ENCODE peak calls at places on chromosomes 13 and 19, in nine cellular contexts. S is endothelial cell, F is lower leg skin, H is fibroblast of lung, Z is pancreas, G is heart left ventricle, I is cardiac fibroblast, P is Calu3, Q is ovary. D is an unnamed sample.

GRCh38 chr19:14440049-14440448 is 6.9 kb downstream of the PKN1 start:
- DNase-seq in S (peak; percentile 42), F (peak; percentile 54), H (no peak), Z (peak; percentile 61), G (peak; percentile 75), I (peak; percentile 10), P (no peak), Q (no peak), D (no peak)

GRCh38 chr19:16860118-16860517 is 28.7 kb upstream of the F2RL3 start:
- DNase-seq in S (no peak), F (no peak), H (no peak), Z (no peak), G (no peak), I (no peak), P (no peak), Q (no peak), D (no peak)

GRCh38 chr19:19997656-19998268 is 41.5 kb downstream of the ZNF682 start:
- DNase-seq in S (peak; percentile 50), F (no peak), H (no peak), Z (peak; percentile 29), G (peak; percentile 11), I (peak; percentile 6), P (no peak), Q (no peak), D (no peak)

GRCh38 chr13:41496420-41497234 is 39.3 kb downstream of the RGCC start:
- DNase-seq in S (no peak), F (no peak), H (peak; percentile 79), Z (no peak), G (no peak), I (peak; percentile 55), P (no peak), Q (no peak), D (no peak)

GRCh38 chr19:45391346-45391745 is 13.5 kb downstream of the PPP1R13L start:
- DNase-seq in S (no peak), F (no peak), H (no peak), Z (no peak), G (no peak), I (peak; percentile 32), P (no peak), Q (no peak), D (no peak)

GRCh38 chr19:6241680-6242079 is 38.1 kb downstream of the MLLT1 start:
- DNase-seq in S (no peak), F (no peak), H (no peak), Z (no peak), G (no peak), I (no peak), P (no peak), Q (peak; percentile 39), D (peak; percentile 68)

GRCh38 chr19:29467824-29468401 is 57.9 kb upstream of the VSTM2B start:
- DNase-seq in S (no peak), F (no peak), H (no peak), Z (no peak), G (no peak), I (peak; percentile 28), P (peak; percentile 40), Q (no peak), D (no peak)

GRCh38 chr19:1235625-1236538 is 1.9 kb downstream of the CBARP start:
- DNase-seq in S (no peak), F (no peak), H (peak; percentile 68), Z (no peak), G (no peak), I (peak; percentile 23), P (no peak), Q (no peak), D (no peak)

GRCh38 chr19:5719274-5719960 is 529 bp downstream of the LONP1 start:
- DNase-seq in S (no peak), F (peak; percentile 34), H (peak; percentile 19), Z (no peak), G (no peak), I (peak; percentile 26), P (no peak), Q (no peak), D (no peak)

GRCh38 chr13:113758651-113759524 is at the start of gene TMEM255B:
- DNase-seq in S (peak; percentile 91), F (peak; percentile 82), H (peak; percentile 66), Z (peak; percentile 88), G (peak; percentile 88), I (peak; percentile 66), P (peak; percentile 39), Q (peak; percentile 94), D (peak; percentile 82)

GRCh38 chr19:36051637-36052036 is 2.4 kb downstream of the THAP8 start:
- DNase-seq in S (no peak), F (no peak), H (no peak), Z (no peak), G (no peak), I (no peak), P (no peak), Q (no peak), D (no peak)

GRCh38 chr19:36051236-36051635 is 2.8 kb downstream of the THAP8 start:
- DNase-seq in S (peak; percentile 27), F (no peak), H (peak; percentile 14), Z (no peak), G (no peak), I (no peak), P (peak; percentile 40), Q (no peak), D (no peak)

GRCh38 chr19:36058481-36059179 is 3.9 kb downstream of the WDR62 start:
- DNase-seq in S (no peak), F (no peak), H (no peak), Z (no peak), G (no peak), I (no peak), P (no peak), Q (no peak), D (no peak)

GRCh38 chr19:36054733-36055686 is at the start of gene WDR62:
- DNase-seq in S (peak; percentile 94), F (peak; percentile 90), H (peak; percentile 87), Z (peak; percentile 92), G (peak; percentile 93), I (no peak), P (peak; percentile 98), Q (peak; percentile 96), D (peak; percentile 95)

DNA sequence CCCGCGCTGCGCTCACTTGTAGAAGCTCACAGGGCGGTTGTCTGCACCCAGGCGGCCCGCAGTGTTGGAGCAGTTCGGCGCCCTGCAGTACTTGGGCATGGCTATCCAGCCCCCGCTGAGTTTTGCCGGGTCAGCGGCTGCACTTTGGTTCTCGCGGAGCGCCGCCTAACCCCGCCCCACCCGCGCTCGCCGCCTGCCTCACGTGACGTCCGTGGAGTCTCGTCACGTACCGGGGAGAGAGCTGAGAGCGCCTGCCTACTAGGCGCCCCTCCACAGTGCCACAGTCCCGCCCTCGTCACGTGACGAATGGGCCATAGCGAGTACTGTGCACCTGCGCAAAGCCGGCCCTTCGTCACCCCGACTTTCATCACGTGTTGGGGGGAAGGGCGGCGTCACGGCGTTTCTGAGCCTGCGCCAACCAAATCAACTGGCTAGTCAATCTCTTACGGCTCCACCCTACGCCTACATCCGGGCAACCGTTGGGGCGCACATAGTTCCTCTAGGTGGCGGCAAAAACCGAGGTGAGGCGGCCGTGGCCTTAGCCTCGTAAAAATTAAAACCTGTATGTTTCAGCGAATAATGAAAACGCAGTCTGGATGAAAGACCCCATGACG is at the start of gene THAP8:
- DNase-seq in S (peak; percentile 97), F (peak; percentile 100), H (peak; percentile 98), Z (peak; percentile 99), G (peak; percentile 100), I (peak; percentile 99), P (peak; percentile 99), Q (peak; percentile 100), D (peak; percentile 99)
- TF ChIP-seq CTCF in S (no peak), F (peak; percentile 56), H (peak; percentile 35), Z (no peak), G (peak; percentile 57), I (peak; percentile 57), P (peak; percentile 36), Q (peak; percentile 19), D (peak; percentile 68)

GRCh38 chr19:49019242-49019932 is 2.5 kb upstream of the LHB start:
- DNase-seq in S (peak; percentile 71), F (peak; percentile 62), H (no peak), Z (peak; percentile 92), G (peak; percentile 33), I (peak; percentile 45), P (peak; percentile 88), Q (peak; percentile 75), D (no peak)
- TF ChIP-seq CTCF in S (no peak), F (no peak), H (no peak), Z (no peak), G (no peak), I (no peak), P (peak; percentile 24), Q (no peak), D (peak; percentile 61)

GRCh38 chr13:95099541-95099940 is 201.7 kb downstream of the ABCC4 start:
- DNase-seq in S (no peak), F (no peak), H (peak; percentile 81), Z (no peak), G (no peak), I (peak; percentile 93), P (no peak), Q (no peak), D (no peak)
- TF ChIP-seq CTCF in S (no peak), F (no peak), H (no peak), Z (no peak), G (no peak), I (no peak), P (no peak), Q (no peak), D (no peak)

DNA sequence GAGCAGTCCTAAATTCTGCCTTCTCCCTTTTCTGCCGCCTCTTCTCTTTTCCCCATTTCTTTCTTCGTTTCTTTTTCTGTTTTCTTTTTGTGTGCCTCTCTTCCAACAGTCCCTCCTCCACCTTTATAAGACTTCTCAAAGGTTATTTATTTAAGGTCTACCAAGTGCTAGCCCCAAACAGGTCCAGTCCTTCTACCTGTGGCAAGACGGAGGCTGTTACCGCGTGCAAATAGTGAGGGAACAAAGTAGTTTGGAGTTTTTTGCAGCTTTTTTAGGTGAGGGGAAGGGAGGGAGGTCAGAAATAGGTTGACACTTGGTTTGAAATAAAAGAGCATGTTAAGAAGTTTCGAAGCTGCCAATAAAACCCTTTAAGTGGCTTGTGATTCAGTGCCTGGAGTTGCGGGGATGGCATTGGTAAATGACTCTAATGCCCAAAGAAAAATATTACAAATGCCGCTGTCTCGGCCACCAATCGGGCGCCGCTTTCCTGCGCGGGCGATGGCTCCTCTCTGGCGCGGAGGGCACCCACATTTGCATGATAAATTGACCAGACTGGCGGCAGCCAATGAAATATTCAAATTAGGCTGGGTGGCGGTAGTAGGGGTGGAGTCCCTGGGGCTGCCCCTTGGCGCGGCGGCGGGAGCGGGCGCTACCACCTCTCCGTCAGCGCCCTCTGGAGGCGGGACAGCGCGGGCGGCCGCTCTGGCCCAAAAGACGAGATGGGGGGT is 7.5 kb upstream of the TSHZ3 start:
- DNase-seq in S (peak; percentile 66), F (no peak), H (peak; percentile 33), Z (peak; percentile 33), G (no peak), I (no peak), P (no peak), Q (no peak), D (no peak)
- TF ChIP-seq CTCF in S (peak; percentile 61), F (no peak), H (no peak), Z (peak; percentile 39), G (peak; percentile 58), I (peak; percentile 17), P (no peak), Q (no peak), D (peak; percentile 65)

DNA sequence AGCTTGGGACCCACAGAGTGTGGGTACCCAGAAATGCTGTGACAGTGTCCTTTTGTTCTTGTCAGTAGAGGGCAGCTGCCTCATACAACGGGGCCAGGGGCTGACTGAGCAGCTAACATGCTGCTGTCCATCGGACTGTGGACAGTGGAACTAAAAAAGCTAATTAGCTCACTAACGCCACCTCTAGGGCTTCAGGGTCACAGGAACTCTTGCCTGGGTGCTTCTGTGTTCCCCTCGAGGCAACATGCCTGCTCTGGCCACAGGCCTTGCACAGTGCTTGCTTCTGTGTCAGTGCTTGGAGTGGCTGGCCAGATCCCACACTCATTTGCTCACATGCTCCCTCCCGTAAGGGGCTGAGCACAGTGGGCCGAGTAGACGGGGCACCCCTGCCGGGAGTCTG is 377.0 kb downstream of the OLFM4 start:
- DNase-seq in S (no peak), F (no peak), H (no peak), Z (no peak), G (no peak), I (no peak), P (no peak), Q (no peak), D (no peak)
- TF ChIP-seq CTCF in S (no peak), F (no peak), H (no peak), Z (no peak), G (no peak), I (no peak), P (no peak), Q (no peak), D (peak; percentile 36)